ENCODE peak calls at places on chromosome 13, in four cellular contexts. G is neural progenitor cell, H is upper lobe of left lung, O is psoas muscle. V is an unnamed sample.

GRCh38 chr13:70457474-70457873 is 349.2 kb upstream of the KLHL1 start:
- DNase-seq in G (no peak), H (no peak), O (no peak), V (no peak)

GRCh38 chr13:73399347-73400216 is 340.8 kb downstream of the KLF5 start:
- DNase-seq in G (no peak), H (no peak), O (no peak), V (no peak)

GRCh38 chr13:100547805-100548204 is 40.8 kb downstream of the GGACT start:
- DNase-seq in G (no peak), H (no peak), O (no peak), V (no peak)

GRCh38 chr13:73465629-73465974 is 406.8 kb downstream of the KLF5 start:
- DNase-seq in G (no peak), H (no peak), O (no peak), V (no peak)

GRCh38 chr13:103517768-103518102 is 451.5 kb upstream of the SLC10A2 start:
- DNase-seq in G (no peak), H (no peak), O (no peak), V (no peak)

GRCh38 chr13:20411638-20412342 is 113.9 kb downstream of the CRYL1 start:
- DNase-seq in G (no peak), H (no peak), O (no peak), V (peak; percentile 9)

GRCh38 chr13:33918199-33918932 is 100.4 kb downstream of the RFC3 start:
- DNase-seq in G (peak; percentile 10), H (peak; percentile 33), O (no peak), V (no peak)

GRCh38 chr13:89695343-89696257 is 1651.9 kb upstream of the MIR17HG start:
- DNase-seq in G (peak; percentile 60), H (no peak), O (no peak), V (no peak)

GRCh38 chr13:109396266-109396665 is 390.1 kb downstream of the IRS2 start:
- DNase-seq in G (no peak), H (no peak), O (no peak), V (no peak)

GRCh38 chr13:79522583-79522982 is 41.6 kb downstream of the NDFIP2 start:
- DNase-seq in G (no peak), H (no peak), O (no peak), V (no peak)

GRCh38 chr13:50893211-50893852 is 16.3 kb upstream of the RNASEH2B start:
- DNase-seq in G (no peak), H (no peak), O (no peak), V (no peak)

GRCh38 chr13:111283991-111284390 is 36.5 kb upstream of the TEX29 start:
- DNase-seq in G (no peak), H (no peak), O (no peak), V (no peak)

GRCh38 chr13:29679357-29680050 is 84.0 kb upstream of the SLC7A1 start:
- DNase-seq in G (no peak), H (no peak), O (no peak), V (no peak)

GRCh38 chr13:27201661-27202060 is 30.1 kb upstream of the USP12 start:
- DNase-seq in G (no peak), H (no peak), O (no peak), V (no peak)

GRCh38 chr13:40789275-40790231 is at the start of gene SLC25A15:
- DNase-seq in G (peak; percentile 90), H (peak; percentile 85), O (peak; percentile 90), V (peak; percentile 67)

GRCh38 chr13:110030394-110030928 is 244.1 kb upstream of the IRS2 start:
- DNase-seq in G (no peak), H (no peak), O (no peak), V (no peak)

GRCh38 chr13:109088528-109088927 is 459.1 kb downstream of the MYO16 start:
- DNase-seq in G (peak; percentile 5), H (no peak), O (no peak), V (no peak)

GRCh38 chr13:30135351-30135750 is 172.0 kb downstream of the KATNAL1 start:
- DNase-seq in G (no peak), H (no peak), O (no peak), V (no peak)

GRCh38 chr13:105412171-105412570 is 1123.3 kb downstream of the EFNB2 start:
- DNase-seq in G (no peak), H (no peak), O (no peak), V (no peak)

GRCh38 chr13:71629167-71629566 is 237.8 kb downstream of the DACH1 start:
- DNase-seq in G (no peak), H (no peak), O (no peak), V (no peak)

GRCh38 chr13:90027409-90027808 is 1320.1 kb upstream of the MIR17HG start:
- DNase-seq in G (no peak), H (no peak), O (no peak), V (no peak)

GRCh38 chr13:109833940-109834339 is 47.6 kb upstream of the IRS2 start:
- DNase-seq in G (no peak), H (no peak), O (no peak), V (no peak)

GRCh38 chr13:31442605-31443004 is 242.8 kb downstream of the B3GLCT start:
- DNase-seq in G (no peak), H (no peak), O (no peak), V (no peak)

GRCh38 chr13:37701972-37702371 is 103.4 kb upstream of the POSTN start:
- DNase-seq in G (no peak), H (no peak), O (no peak), V (no peak)

GRCh38 chr13:44063881-44064280 is 184.2 kb downstream of the LACC1 start:
- DNase-seq in G (no peak), H (no peak), O (no peak), V (no peak)

GRCh38 chr13:97107815-97108534 is 113.7 kb upstream of the OXGR1 start:
- DNase-seq in G (no peak), H (no peak), O (no peak), V (no peak)

GRCh38 chr13:76512676-76513277 is 373.4 kb downstream of the KCTD12 start:
- DNase-seq in G (no peak), H (no peak), O (no peak), V (no peak)

GRCh38 chr13:92187378-92187989 is 789.1 kb downstream of the GPC5 start:
- DNase-seq in G (peak; percentile 52), H (no peak), O (no peak), V (no peak)

GRCh38 chr13:48155850-48156249 is 60.9 kb upstream of the MED4 start:
- DNase-seq in G (no peak), H (no peak), O (no peak), V (no peak)

GRCh38 chr13:92573467-92574057 is 653.0 kb upstream of the GPC6 start:
- DNase-seq in G (peak; percentile 76), H (no peak), O (no peak), V (no peak)

GRCh38 chr13:44273991-44274810 is 99.4 kb upstream of the SERP2 start:
- DNase-seq in G (no peak), H (no peak), O (no peak), V (peak; percentile 7)

GRCh38 chr13:62997038-62997619 is 1581.5 kb upstream of the PCDH20 start:
- DNase-seq in G (no peak), H (no peak), O (no peak), V (no peak)

GRCh38 chr13:62250501-62251175 is 835.0 kb upstream of the PCDH20 start:
- DNase-seq in G (no peak), H (no peak), O (no peak), V (no peak)

GRCh38 chr13:102948006-102948405 is 102.2 kb downstream of the ERCC5 start:
- DNase-seq in G (peak; percentile 63), H (no peak), O (no peak), V (no peak)

GRCh38 chr13:21675095-21676007 is 4.5 kb downstream of the FGF9 start:
- DNase-seq in G (peak; percentile 56), H (peak; percentile 58), O (peak; percentile 57), V (peak; percentile 28)

GRCh38 chr13:21674271-21675009 is 3.6 kb downstream of the FGF9 start:
- DNase-seq in G (peak; percentile 77), H (no peak), O (peak; percentile 53), V (no peak)

GRCh38 chr13:21671793-21672680 is 1.2 kb downstream of the FGF9 start:
- DNase-seq in G (peak; percentile 18), H (no peak), O (no peak), V (no peak)

GRCh38 chr13:21672811-21673591 is 2.1 kb downstream of the FGF9 start:
- DNase-seq in G (peak; percentile 20), H (no peak), O (no peak), V (no peak)

DNA sequence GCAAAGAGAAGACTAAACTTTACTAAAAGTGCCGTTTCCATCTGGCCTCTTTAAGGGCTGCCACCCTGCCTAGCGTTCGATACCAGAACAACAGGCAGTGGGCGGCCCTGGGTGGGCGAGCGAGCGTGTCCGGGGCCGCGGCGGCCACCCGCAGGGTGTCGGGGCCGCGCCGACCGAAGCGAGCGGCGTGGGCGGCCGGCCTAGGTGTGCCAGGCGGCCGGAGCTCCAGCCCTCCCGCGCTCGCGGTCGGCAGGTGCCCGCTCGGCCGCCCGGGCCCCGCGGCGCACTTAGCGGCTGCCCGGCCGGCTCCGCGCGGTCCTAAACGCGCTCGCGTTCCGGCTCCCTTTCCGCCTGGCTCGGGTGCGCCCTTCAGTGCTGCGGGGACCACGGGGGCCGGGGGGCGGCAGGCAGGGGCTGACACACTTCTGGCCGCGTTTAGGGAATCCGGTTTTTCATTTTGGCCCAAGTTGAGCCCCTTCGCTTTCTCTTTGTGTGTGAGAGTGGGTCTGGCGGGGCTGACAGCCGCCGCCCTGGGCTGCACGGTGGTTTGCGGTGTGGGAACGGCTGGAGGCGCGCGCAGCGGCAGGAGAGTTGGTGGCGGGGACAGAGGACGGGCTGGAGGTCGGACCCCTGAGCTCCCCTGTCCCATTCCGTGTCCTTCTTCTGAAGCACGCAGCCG is 2.9 kb downstream of the FGF9 start:
- DNase-seq in G (peak; percentile 87), H (no peak), O (peak; percentile 65), V (no peak)
- H3K27ac ChIP-seq in G (no peak overlapping the region), H (no peak overlapping the region), O (peak overlapping the region; percentile 75), V (no peak overlapping the region)

GRCh38 chr13:83048419-83048818 is 833.9 kb downstream of the SLITRK1 start:
- DNase-seq in G (no peak), H (no peak), O (no peak), V (no peak)
- H3K27ac ChIP-seq in G (no peak overlapping the region), H (no peak overlapping the region), O (no peak overlapping the region), V (no peak overlapping the region)

GRCh38 chr13:49214917-49215376 is 5.2 kb upstream of the MLNR start:
- DNase-seq in G (no peak), H (peak; percentile 77), O (no peak), V (no peak)
- H3K27ac ChIP-seq in G (no peak overlapping the region), H (no peak overlapping the region), O (no peak overlapping the region), V (no peak overlapping the region)

GRCh38 chr13:112781881-112782361 is 92.1 kb downstream of the ATP11A start:
- DNase-seq in G (no peak), H (peak; percentile 78), O (no peak), V (no peak)
- H3K27ac ChIP-seq in G (no peak overlapping the region), H (peak overlapping the region; percentile 79), O (peak overlapping the region; percentile 42), V (no peak overlapping the region)